ENCODE peak calls at places on chromosomes 2 and 18, in eight cellular contexts. Y, C, S, E, O, X, F and Q are unnamed samples.

GRCh38 chr2:230904856-230905447 is 20.1 kb downstream of the GPR55 start:
- DNase-seq in E (no peak), S (peak), Y (no peak), O (peak), F (no peak), X (no peak), C (no peak), Q (no peak)

GRCh38 chr2:62423235-62423634 is 82.8 kb downstream of the TMEM17 start:
- DNase-seq in F (no peak), E (no peak), Y (no peak), X (no peak), C (no peak), O (no peak), S (no peak), Q (no peak)

GRCh38 chr2:101972621-101973434 is 18.9 kb upstream of the IL1R2 start:
- DNase-seq in F (peak), Y (no peak), O (no peak), C (no peak), X (no peak), S (peak), E (no peak), Q (no peak)

GRCh38 chr2:47056875-47057731 is 98.0 kb downstream of the STPG4 start:
- DNase-seq in Y (no peak), X (no peak), S (no peak), C (peak), O (no peak), E (no peak), F (peak), Q (no peak)

GRCh38 chr2:120660771-120661459 is 74.8 kb upstream of the GLI2 start:
- DNase-seq in S (no peak), F (no peak), O (peak), Y (no peak), E (no peak), C (no peak), X (no peak), Q (no peak)

GRCh38 chr2:65320042-65320711 is 92.5 kb downstream of the ACTR2 start:
- DNase-seq in Y (no peak), F (peak), S (peak), X (peak), E (no peak), C (no peak), O (no peak), Q (no peak)

GRCh38 chr2:156333274-156333950 is 891 bp upstream of the NR4A2 start:
- DNase-seq in F (peak), E (no peak), Y (no peak), C (no peak), X (no peak), S (no peak), O (no peak), Q (no peak)

GRCh38 chr18:37346048-37346447 is 219.6 kb downstream of the CELF4 start:
- DNase-seq in X (no peak), O (no peak), C (no peak), Y (no peak), E (no peak), S (no peak), F (no peak), Q (no peak)

GRCh38 chr2:224111576-224111975 is 72.5 kb upstream of the SERPINE2 start:
- DNase-seq in E (no peak), S (peak), O (no peak), Y (no peak), C (no peak), F (peak), X (no peak), Q (no peak)

GRCh38 chr2:62856228-62857040 is 150.9 kb downstream of the EHBP1 start:
- DNase-seq in X (no peak), Y (no peak), C (no peak), S (no peak), O (no peak), F (no peak), E (no peak), Q (no peak)

GRCh38 chr2:145845207-145845894 is 1325.4 kb upstream of the ZEB2 start:
- DNase-seq in E (no peak), F (no peak), O (no peak), C (no peak), Y (no peak), X (no peak), S (peak), Q (no peak)

GRCh38 chr18:12318334-12318697 is 10.3 kb downstream of the TUBB6 start:
- DNase-seq in C (no peak), S (no peak), Y (no peak), X (no peak), F (no peak), E (no peak), O (no peak), Q (no peak)

GRCh38 chr18:36402765-36403396 is 105.4 kb downstream of the FHOD3 start:
- DNase-seq in X (no peak), Y (no peak), O (no peak), F (peak), S (no peak), C (no peak), E (no peak), Q (peak)